ENCODE peak calls at places on chromosomes 1 and 21, in five cellular contexts. R is GM23248, F is OCI-LY7, Z is SK-N-SH, G is neural progenitor cell. Y is an unnamed sample. For H3K36me3, the result is how much of the 10 kb centered on the place peaks cover.

GRCh38 chr1:17696417-17697301 is 58.5 kb upstream of the ACTL8 start:
- DNase-seq in F (no peak), G (peak), Z (no peak), R (peak), Y (peak)

GRCh38 chr21:43764576-43765495 is 11.3 kb downstream of the CSTB start:
- DNase-seq in Z (no peak), G (no peak), F (no peak), R (peak), Y (peak)

GRCh38 chr1:201739492-201740085 is 89.4 kb upstream of the IPO9 start:
- DNase-seq in R (peak), G (peak), Z (peak), F (peak), Y (peak)

GRCh38 chr21:31218830-31219608 is 125.0 kb downstream of the TIAM1 start:
- DNase-seq in R (peak), Z (no peak), F (no peak), G (peak), Y (peak)

GRCh38 chr1:200453544-200453905 is 43.7 kb upstream of the ZNF281 start:
- DNase-seq in G (no peak), R (no peak), Z (no peak), F (no peak), Y (no peak)

GRCh38 chr1:236206548-236206947 is 64.2 kb downstream of the GPR137B start:
- DNase-seq in Z (no peak), F (no peak), G (peak), R (no peak), Y (no peak)

GRCh38 chr1:115980998-115981993 is 5.0 kb downstream of the SLC22A15 start:
- DNase-seq in R (peak), F (peak), Z (peak), G (peak), Y (peak)

GRCh38 chr1:10975567-10976326 is 36.7 kb upstream of the TARDBP start:
- DNase-seq in F (no peak), R (peak), Z (peak), G (peak), Y (peak)

GRCh38 chr1:89060091-89060490 is 4.9 kb downstream of the GBP1 start:
- DNase-seq in G (no peak), Z (no peak), F (no peak), R (no peak), Y (peak)

GRCh38 chr21:41638201-41638790 is 128.6 kb downstream of the RIPK4 start:
- DNase-seq in Z (no peak), F (no peak), R (no peak), G (no peak), Y (no peak)

GRCh38 chr1:244861683-244862082 is 2.7 kb downstream of the HNRNPU start:
- DNase-seq in F (no peak), G (peak), R (peak), Z (no peak), Y (no peak)

GRCh38 chr1:221169447-221169889 is 290.2 kb downstream of the HLX start:
- DNase-seq in Z (no peak), G (peak), F (no peak), R (peak), Y (no peak)

DNA sequence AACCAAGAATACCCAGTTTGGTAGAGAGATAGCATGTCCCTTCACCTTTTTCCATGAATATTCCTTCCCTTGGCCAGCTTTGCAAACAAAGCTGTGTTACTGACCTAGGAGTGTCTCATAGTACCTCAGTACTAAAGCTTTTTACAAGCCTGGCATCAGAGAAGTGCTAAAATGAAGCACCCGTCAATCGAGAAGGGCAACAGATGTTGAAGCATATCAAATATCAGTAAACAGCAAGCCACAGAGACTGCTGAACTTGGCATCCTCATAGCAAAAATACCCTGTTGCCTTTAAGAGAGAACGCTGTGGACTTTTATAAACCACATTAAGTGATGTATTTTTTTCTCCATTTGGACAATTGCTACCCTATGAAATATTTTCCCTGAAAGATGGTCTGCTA is 128.6 kb upstream of the HOOK1 start:
- DNase-seq in G (no peak), Z (no peak), R (no peak), F (no peak), Y (peak)
- TF ChIP-seq EZH2phosphoT487 in G (no peak), Z (no peak), R (no peak), F (no peak), Y (no peak)

GRCh38 chr1:202919615-202920014 is 7.4 kb downstream of the KLHL12 start:
- DNase-seq in G (no peak), Z (no peak), R (no peak), F (no peak), Y (no peak)
- H3K36me3 ChIP-seq in G (under half), Z (half or more), R (half or more), F (half or more), Y (under half)

GRCh38 chr21:27681038-27681437 is 714.1 kb upstream of the ADAMTS5 start:
- DNase-seq in G (no peak), R (peak), F (no peak), Z (no peak), Y (peak)
- TF ChIP-seq EZH2phosphoT487 in G (no peak), R (no peak), F (no peak), Z (no peak), Y (no peak)

GRCh38 chr1:1799716-1800115 is 21.4 kb upstream of the NADK start:
- DNase-seq in Z (no peak), G (no peak), F (no peak), R (no peak), Y (no peak)

GRCh38 chr1:1793481-1794244 is 15.4 kb upstream of the NADK start:
- DNase-seq in R (no peak), F (no peak), Z (no peak), G (no peak), Y (no peak)

GRCh38 chr1:1797731-1798341 is 19.6 kb upstream of the NADK start:
- DNase-seq in R (no peak), G (no peak), F (peak), Z (no peak), Y (no peak)

GRCh38 chr1:1794999-1795398 is 16.7 kb upstream of the NADK start:
- DNase-seq in G (no peak), R (no peak), F (no peak), Z (no peak), Y (no peak)

DNA sequence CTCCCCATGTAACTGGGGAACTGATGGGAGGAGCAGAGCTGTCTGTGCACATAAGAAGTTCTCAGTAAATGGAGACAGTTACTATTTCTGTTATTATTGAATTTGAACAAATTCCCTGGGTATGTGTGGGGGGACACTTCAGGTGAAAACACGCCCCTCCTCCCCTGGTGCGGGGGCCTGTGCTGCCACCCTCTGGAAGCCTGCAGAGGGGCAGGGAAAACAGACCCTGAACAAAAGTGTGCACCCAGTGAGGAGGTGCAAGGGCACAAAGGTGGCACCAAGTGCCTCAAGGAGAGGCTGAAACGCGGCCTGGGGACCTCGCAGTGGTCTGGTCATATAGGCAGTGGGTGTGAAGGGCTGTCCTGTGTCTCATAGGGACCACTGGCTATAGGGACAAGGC is 18.2 kb upstream of the NADK start:
- DNase-seq in R (no peak), G (no peak), F (peak), Z (no peak), Y (no peak)
- H3K36me3 ChIP-seq in R (under half), G (under half), F (half or more), Z (half or more), Y (half or more)

DNA sequence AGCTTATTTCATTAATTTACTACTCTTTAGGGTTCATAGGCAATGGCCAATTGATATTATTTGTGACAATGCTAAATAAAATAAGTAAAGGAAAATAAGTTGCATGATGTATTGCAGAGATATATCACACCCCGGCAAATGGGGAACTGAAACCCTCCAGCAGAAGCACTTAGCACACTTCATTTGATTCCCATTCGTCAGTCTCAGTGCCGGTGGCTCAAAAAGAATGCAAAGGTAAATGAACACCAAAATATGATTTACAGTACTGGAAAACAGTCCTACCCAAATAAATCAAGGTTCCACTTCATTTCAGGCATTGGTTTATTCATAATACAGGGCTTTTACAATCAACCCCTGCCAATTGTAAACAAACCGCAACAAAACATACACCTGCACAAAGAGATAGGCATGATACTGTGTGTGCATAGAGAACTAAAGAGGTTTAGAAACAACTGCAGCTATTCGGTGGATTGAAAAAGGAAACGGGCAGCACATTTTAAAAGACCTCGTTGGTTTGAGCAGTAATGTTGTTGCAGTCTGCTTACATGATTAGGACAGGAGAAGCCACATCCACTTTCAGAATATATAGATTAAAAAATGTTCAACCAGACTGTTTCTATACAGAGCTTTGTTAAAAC is 1019.2 kb downstream of the TTLL7 start:
- DNase-seq in F (peak), R (no peak), Z (no peak), G (no peak), Y (no peak)
- TF ChIP-seq EZH2phosphoT487 in F (no peak), R (no peak), Z (no peak), G (no peak), Y (no peak)

Y was measured in PC-3.